ENCODE peak calls at places on chromosomes 1 and 21, in five cellular contexts. M is body of pancreas, E is NCI-H1436, B is HTR-8/SVneo, W is progenitor cell of endocrine pancreas. A is an unnamed sample.

GRCh38 chr1:161082483-161082882 is 6.9 kb downstream of the NECTIN4 start:
- DNase-seq in M (no peak), E (no peak), B (no peak), W (no peak), A (no peak)

GRCh38 chr1:33349081-33349759 is 28.3 kb upstream of the A3GALT2 start:
- DNase-seq in M (peak), E (no peak), B (no peak), W (no peak), A (no peak)

GRCh38 chr1:219038398-219038797 is 135.3 kb upstream of the LYPLAL1 start:
- DNase-seq in M (no peak), E (no peak), B (no peak), W (no peak), A (no peak)

GRCh38 chr1:58813361-58813760 is 29.5 kb upstream of the JUN start:
- DNase-seq in M (no peak), E (no peak), B (no peak), W (no peak), A (no peak)

GRCh38 chr21:42093991-42094417 is 22.9 kb downstream of the UMODL1 start:
- DNase-seq in M (no peak), E (no peak), B (peak), W (no peak), A (no peak)

GRCh38 chr1:161768461-161768860 is 2.3 kb downstream of the ATF6 start:
- DNase-seq in M (no peak), E (no peak), B (no peak), W (no peak), A (no peak)

GRCh38 chr1:211781260-211781659 is 49.3 kb downstream of the LPGAT1 start:
- DNase-seq in M (no peak), E (no peak), B (no peak), W (no peak), A (no peak)

GRCh38 chr1:50369830-50370229 is 53.4 kb downstream of the DMRTA2 start:
- DNase-seq in M (no peak), E (no peak), B (no peak), W (no peak), A (no peak)